ENCODE peak calls at places on chromosomes 5 and 9, in six cellular contexts. T is AML-193, O is stomach, D is NB4, E is substantia nigra, K is coronary artery. G is an unnamed sample.

GRCh38 chr9:126860757-126861466 is 473 bp downstream of the ZBTB34 start:
- DNase-seq in O (peak), D (peak), E (peak), T (no peak), K (no peak), G (peak)

GRCh38 chr5:140273401-140273877 is 29.5 kb downstream of the PFDN1 start:
- DNase-seq in K (no peak), D (peak), O (no peak), E (no peak), T (peak), G (no peak)

GRCh38 chr5:124235576-124235975 is 510.9 kb downstream of the ZNF608 start:
- DNase-seq in D (no peak), E (peak), T (no peak), O (no peak), K (no peak), G (no peak)

GRCh38 chr9:89677696-89678393 is 73.0 kb downstream of the GADD45G start:
- DNase-seq in T (no peak), E (no peak), O (peak), D (no peak), K (no peak), G (no peak)

GRCh38 chr5:135185461-135186075 is 151.5 kb upstream of the PITX1 start:
- DNase-seq in D (no peak), T (no peak), O (no peak), K (no peak), E (no peak), G (no peak)

GRCh38 chr5:131994533-131995226 is 16.8 kb downstream of the ACSL6 start:
- DNase-seq in E (no peak), D (no peak), O (no peak), K (no peak), T (no peak), G (no peak)

GRCh38 chr5:160287378-160288051 is 24.8 kb downstream of the CCNJL start:
- DNase-seq in K (no peak), D (no peak), E (peak), O (peak), T (no peak), G (no peak)

GRCh38 chr9:92234503-92234902 is 59.0 kb downstream of the IARS1 start:
- DNase-seq in E (no peak), D (no peak), K (no peak), O (no peak), T (no peak), G (no peak)

GRCh38 chr5:159765760-159766517 is 150.3 kb upstream of the ADRA1B start:
- DNase-seq in O (no peak), K (no peak), D (no peak), T (no peak), E (no peak), G (no peak)

GRCh38 chr5:137336565-137337120 is 162.5 kb downstream of the SPOCK1 start:
- DNase-seq in T (no peak), O (no peak), K (no peak), D (no peak), E (no peak), G (no peak)

GRCh38 chr5:137333461-137333860 is 165.7 kb downstream of the SPOCK1 start:
- DNase-seq in E (no peak), K (no peak), T (no peak), O (no peak), D (no peak), G (no peak)

GRCh38 chr5:83179966-83180365 is 102.6 kb downstream of the XRCC4 start:
- DNase-seq in O (no peak), K (no peak), E (no peak), T (no peak), D (no peak), G (no peak)

GRCh38 chr5:81402180-81402930 is 8.4 kb upstream of the ACOT12 start:
- DNase-seq in K (no peak), D (no peak), T (no peak), E (no peak), O (no peak), G (no peak)

GRCh38 chr5:81778642-81779041 is 27.7 kb upstream of the SSBP2 start:
- DNase-seq in K (no peak), O (no peak), E (no peak), T (no peak), D (peak), G (no peak)

GRCh38 chr5:50969207-50970145 is 303.0 kb downstream of the PARP8 start:
- DNase-seq in O (no peak), E (no peak), T (no peak), D (no peak), K (no peak), G (no peak)

GRCh38 chr9:134688231-134688630 is 46.6 kb downstream of the COL5A1 start:
- DNase-seq in O (no peak), E (no peak), D (no peak), K (no peak), T (no peak), G (no peak)

GRCh38 chr5:109688647-109688998 is 1.1 kb upstream of the MAN2A1 start:
- DNase-seq in K (no peak), T (peak), E (no peak), D (peak), O (no peak), G (peak)

GRCh38 chr5:55585266-55585610 is 50.5 kb upstream of the PLPP1 start:
- DNase-seq in T (no peak), O (no peak), D (no peak), E (no peak), K (no peak), G (no peak)

GRCh38 chr9:109401169-109401989 is 80.5 kb upstream of the EPB41L4B start:
- DNase-seq in T (peak), K (peak), O (peak), D (peak), E (peak), G (no peak)

GRCh38 chr5:112390327-112390726 is 28.8 kb downstream of the EPB41L4A start:
- DNase-seq in T (no peak), K (no peak), O (peak), D (no peak), E (no peak), G (no peak)

GRCh38 chr9:121750715-121751623 is 99.5 kb downstream of the DAB2IP start:
- DNase-seq in O (peak), K (no peak), T (no peak), D (no peak), E (peak), G (no peak)

GRCh38 chr9:124006448-124007156 is 5.0 kb upstream of the LHX2 start:
- DNase-seq in T (no peak), D (peak), E (peak), K (no peak), O (no peak), G (no peak)

GRCh38 chr5:17405976-17406876 is 91.8 kb upstream of the TAF11L2 start:
- DNase-seq in T (no peak), K (no peak), O (no peak), E (no peak), D (no peak), G (no peak)

GRCh38 chr5:118249386-118249785 is 739.0 kb downstream of the DTWD2 start:
- DNase-seq in D (peak), T (no peak), K (no peak), E (no peak), O (no peak), G (no peak)

GRCh38 chr9:122642226-122642625 is 15.2 kb downstream of the OR1B1 start:
- DNase-seq in E (no peak), O (no peak), T (no peak), K (no peak), D (peak), G (no peak)

GRCh38 chr5:1930880-1931589 is 48.3 kb upstream of the IRX4 start:
- DNase-seq in O (no peak), T (no peak), K (peak), E (peak), D (no peak), G (no peak)

GRCh38 chr9:101427337-101427736 is 8.2 kb downstream of the ALDOB start:
- DNase-seq in D (no peak), O (no peak), E (no peak), T (no peak), K (no peak), G (no peak)

GRCh38 chr5:36502608-36503007 is 103.8 kb upstream of the SLC1A3 start:
- DNase-seq in T (no peak), O (no peak), K (no peak), D (no peak), E (no peak), G (no peak)

GRCh38 chr9:19517202-19517942 is 108.6 kb downstream of the ACER2 start:
- DNase-seq in E (no peak), T (no peak), D (peak), O (no peak), K (no peak), G (no peak)

GRCh38 chr5:87116821-87117512 is 150.7 kb upstream of the RASA1 start:
- DNase-seq in D (no peak), K (no peak), T (no peak), E (no peak), O (no peak), G (peak)

GRCh38 chr9:114721491-114722362 is 39.7 kb upstream of the TEX48 start:
- DNase-seq in O (no peak), E (no peak), T (no peak), D (no peak), K (no peak), G (no peak)

GRCh38 chr5:3394046-3394597 is 201.5 kb upstream of the IRX1 start:
- DNase-seq in E (no peak), K (peak), O (no peak), T (no peak), D (no peak), G (no peak)

GRCh38 chr5:140833993-140834392 is at the start of gene PCDHA7:
- DNase-seq in T (no peak), E (no peak), O (no peak), K (no peak), D (peak), G (no peak)

GRCh38 chr9:128945798-128946501 is 1.5 kb downstream of the DOLK start:
- DNase-seq in O (no peak), T (no peak), K (no peak), E (no peak), D (no peak), G (no peak)

GRCh38 chr5:74632947-74633356 is 7.6 kb downstream of the ENC1 start:
- DNase-seq in T (no peak), O (no peak), D (no peak), K (no peak), E (no peak), G (no peak)

GRCh38 chr5:9338796-9339195 is 207.1 kb downstream of the SEMA5A start:
- DNase-seq in K (no peak), D (no peak), O (no peak), E (no peak), T (no peak), G (no peak)

GRCh38 chr5:38463634-38464521 is 92.6 kb downstream of the LIFR start:
- DNase-seq in D (no peak), E (no peak), O (no peak), K (peak), T (no peak), G (no peak)

GRCh38 chr5:116771466-116772151 is 197.0 kb upstream of the SEMA6A start:
- DNase-seq in D (no peak), K (no peak), T (no peak), E (no peak), O (no peak), G (no peak)

GRCh38 chr9:133738039-133738805 is at the start of gene SARDH:
- DNase-seq in E (no peak), O (peak), D (peak), T (peak), K (peak), G (peak)

G was measured in naive B cell.